ENCODE peak calls at places on chromosomes 11 and 22, in eight cellular contexts. Z is HAP-1, P is tibial artery, T is bronchial epithelial cell, O is hepatocyte, F is body of pancreas, E is uterus, N is heart right ventricle. D is an unnamed sample. For H3K36me3, the result is how much of the 10 kb centered on the place peaks cover.

GRCh38 chr11:123272565-123272964 is 77.5 kb upstream of the CLMP start:
- DNase-seq in Z (no peak), P (no peak), T (peak), O (no peak), F (no peak), E (no peak), N (no peak), D (no peak)

GRCh38 chr11:116224154-116224888 is 548.5 kb downstream of the BUD13 start:
- DNase-seq in Z (peak), P (no peak), T (peak), O (peak), F (peak), E (peak), N (no peak), D (no peak)

GRCh38 chr11:70158201-70158600 is 44.9 kb upstream of the FADD start:
- DNase-seq in Z (no peak), P (no peak), T (no peak), O (peak), F (peak), E (peak), N (no peak), D (peak)

GRCh38 chr11:12161137-12161536 is 50.7 kb downstream of the MICAL2 start:
- DNase-seq in Z (no peak), P (peak), T (no peak), O (no peak), F (no peak), E (peak), N (no peak), D (no peak)

GRCh38 chr11:44605068-44605708 is 39.7 kb downstream of the CD82 start:
- DNase-seq in Z (no peak), P (peak), T (no peak), O (no peak), F (no peak), E (no peak), N (no peak), D (no peak)

GRCh38 chr11:134074346-134074745 is 5.5 kb downstream of the JAM3 start:
- DNase-seq in Z (no peak), P (no peak), T (no peak), O (no peak), F (no peak), E (no peak), N (no peak), D (no peak)

GRCh38 chr11:9893474-9893873 is 229.6 kb downstream of the SWAP70 start:
- DNase-seq in Z (no peak), P (no peak), T (no peak), O (no peak), F (no peak), E (no peak), N (no peak), D (no peak)

GRCh38 chr11:35953081-35953480 is 9.2 kb downstream of the LDLRAD3 start:
- DNase-seq in Z (no peak), P (no peak), T (no peak), O (no peak), F (peak), E (no peak), N (peak), D (peak)

GRCh38 chr11:25734592-25735211 is 597.2 kb upstream of the ANO3 start:
- DNase-seq in Z (peak), P (no peak), T (peak), O (peak), F (no peak), E (no peak), N (no peak), D (no peak)

GRCh38 chr22:22070371-22070824 is 87.8 kb upstream of the TOP3B start:
- DNase-seq in Z (no peak), P (no peak), T (peak), O (no peak), F (no peak), E (no peak), N (no peak), D (no peak)

GRCh38 chr22:22072169-22072836 is 89.7 kb upstream of the TOP3B start:
- DNase-seq in Z (no peak), P (no peak), T (no peak), O (no peak), F (no peak), E (no peak), N (no peak), D (no peak)

GRCh38 chr22:22069450-22070370 is 87.1 kb upstream of the TOP3B start:
- DNase-seq in Z (no peak), P (no peak), T (no peak), O (no peak), F (no peak), E (no peak), N (no peak), D (no peak)

GRCh38 chr22:22073769-22074561 is 91.4 kb upstream of the TOP3B start:
- DNase-seq in Z (no peak), P (no peak), T (no peak), O (no peak), F (no peak), E (no peak), N (no peak), D (no peak)

DNA sequence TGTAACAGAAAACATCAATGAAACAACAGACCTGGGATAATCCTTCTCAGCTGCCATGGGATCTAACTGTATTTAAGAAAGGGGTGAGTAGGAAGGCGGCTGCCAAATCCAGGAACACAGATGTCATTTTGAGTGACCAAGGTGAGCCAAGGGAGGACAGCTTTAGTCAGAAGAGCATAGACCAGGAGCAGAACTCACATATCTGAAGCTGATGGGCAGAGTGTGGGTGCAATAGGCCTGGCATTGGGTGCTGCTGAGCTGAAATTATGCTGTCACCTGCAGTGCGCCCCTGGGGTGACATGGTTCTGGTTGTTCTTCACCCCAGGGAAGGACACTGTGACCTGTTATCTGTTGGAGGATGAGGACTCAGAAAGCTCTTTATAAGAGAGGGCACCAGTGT is 88.9 kb upstream of the TOP3B start:
- DNase-seq in Z (no peak), P (no peak), T (no peak), O (no peak), F (no peak), E (no peak), N (no peak), D (no peak)
- H3K36me3 ChIP-seq in Z (under half), P (under half), T (under half), O (under half), F (under half), E (under half), N (under half), D (under half)

GRCh38 chr11:30510750-30511149 is 75.4 kb downstream of the MPPED2 start:
- DNase-seq in Z (no peak), P (no peak), T (no peak), O (no peak), F (no peak), E (no peak), N (no peak), D (no peak)

GRCh38 chr11:30511408-30511807 is 74.7 kb downstream of the MPPED2 start:
- DNase-seq in Z (no peak), P (no peak), T (no peak), O (no peak), F (no peak), E (no peak), N (no peak), D (no peak)

GRCh38 chr11:30508594-30508993 is 77.6 kb downstream of the MPPED2 start:
- DNase-seq in Z (no peak), P (no peak), T (no peak), O (no peak), F (no peak), E (no peak), N (no peak), D (no peak)

GRCh38 chr11:30513087-30513486 is 73.1 kb downstream of the MPPED2 start:
- DNase-seq in Z (no peak), P (no peak), T (no peak), O (no peak), F (no peak), E (no peak), N (no peak), D (no peak)
- H3K4me3 ChIP-seq in Z (no peak), P (no peak), T (no peak), O (no peak), F (no peak), E (no peak), N (no peak), D (no peak)

GRCh38 chr11:24679686-24680318 is 182.9 kb downstream of the LUZP2 start:
- DNase-seq in Z (peak), P (no peak), T (peak), O (no peak), F (no peak), E (no peak), N (no peak), D (no peak)
- H3K36me3 ChIP-seq in Z (under half), P (under half), T (under half), O (under half), F (under half), E (under half), N (under half), D (under half)

GRCh38 chr22:39263626-39264025 is 18.8 kb upstream of the PDGFB start:
- DNase-seq in Z (no peak), P (no peak), T (no peak), O (no peak), F (no peak), E (no peak), N (no peak), D (no peak)
- H3K4me3 ChIP-seq in Z (no peak), P (no peak), T (no peak), O (no peak), F (no peak), E (no peak), N (no peak), D (no peak)

DNA sequence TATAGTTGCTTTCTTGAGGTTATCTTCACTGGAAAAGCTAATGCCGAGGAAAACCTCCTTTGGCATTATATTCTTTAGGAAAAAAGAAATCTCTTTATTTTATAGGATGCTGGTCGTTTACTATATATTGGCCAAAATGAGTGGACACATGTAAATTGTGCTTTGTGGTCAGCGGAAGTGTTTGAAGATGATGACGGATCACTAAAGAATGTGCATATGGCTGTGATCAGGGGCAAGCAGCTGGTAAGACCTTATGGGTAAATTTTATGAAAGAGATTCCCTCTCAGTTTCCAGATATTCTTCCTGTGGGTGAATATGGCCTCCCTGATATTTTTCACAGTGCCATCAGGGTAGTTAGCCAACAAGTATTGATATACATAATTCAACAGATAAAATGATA is 29.4 kb upstream of the TTC36 start:
- DNase-seq in Z (no peak), P (no peak), T (no peak), O (no peak), F (no peak), E (no peak), N (no peak), D (no peak)
- H3K36me3 ChIP-seq in Z (half or more), P (half or more), T (under half), O (under half), F (under half), E (under half), N (half or more), D (half or more)

GRCh38 chr11:128891410-128891861 is 280 bp downstream of the KCNJ5 start:
- DNase-seq in Z (no peak), P (no peak), T (no peak), O (no peak), F (no peak), E (no peak), N (no peak), D (no peak)
- H3K4me3 ChIP-seq in Z (no peak), P (peak), T (peak), O (no peak), F (no peak), E (no peak), N (peak), D (peak)

DNA sequence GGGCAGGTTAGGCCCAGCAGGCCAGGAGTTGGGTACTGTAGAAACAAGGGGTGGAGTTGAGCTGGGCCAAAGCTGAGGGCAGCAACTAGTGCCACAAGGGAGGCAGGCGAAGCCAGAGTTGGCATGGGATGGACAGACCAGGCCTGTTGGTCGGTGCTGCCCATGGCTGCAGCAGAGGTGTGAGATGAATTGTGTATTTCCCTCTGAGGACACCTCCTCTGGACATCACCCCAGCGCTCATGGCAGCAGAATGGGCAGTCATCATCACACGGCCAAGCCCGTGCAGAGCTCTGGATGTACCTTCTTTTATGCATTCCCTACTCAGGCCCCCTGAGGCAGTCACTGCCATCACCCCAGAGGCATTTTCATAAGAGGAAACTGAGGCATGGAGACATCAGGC is 20.3 kb downstream of the TAB1 start:
- DNase-seq in Z (no peak), P (no peak), T (no peak), O (no peak), F (no peak), E (no peak), N (no peak), D (no peak)
- H3K36me3 ChIP-seq in Z (under half), P (half or more), T (under half), O (under half), F (under half), E (under half), N (half or more), D (under half)

DNA sequence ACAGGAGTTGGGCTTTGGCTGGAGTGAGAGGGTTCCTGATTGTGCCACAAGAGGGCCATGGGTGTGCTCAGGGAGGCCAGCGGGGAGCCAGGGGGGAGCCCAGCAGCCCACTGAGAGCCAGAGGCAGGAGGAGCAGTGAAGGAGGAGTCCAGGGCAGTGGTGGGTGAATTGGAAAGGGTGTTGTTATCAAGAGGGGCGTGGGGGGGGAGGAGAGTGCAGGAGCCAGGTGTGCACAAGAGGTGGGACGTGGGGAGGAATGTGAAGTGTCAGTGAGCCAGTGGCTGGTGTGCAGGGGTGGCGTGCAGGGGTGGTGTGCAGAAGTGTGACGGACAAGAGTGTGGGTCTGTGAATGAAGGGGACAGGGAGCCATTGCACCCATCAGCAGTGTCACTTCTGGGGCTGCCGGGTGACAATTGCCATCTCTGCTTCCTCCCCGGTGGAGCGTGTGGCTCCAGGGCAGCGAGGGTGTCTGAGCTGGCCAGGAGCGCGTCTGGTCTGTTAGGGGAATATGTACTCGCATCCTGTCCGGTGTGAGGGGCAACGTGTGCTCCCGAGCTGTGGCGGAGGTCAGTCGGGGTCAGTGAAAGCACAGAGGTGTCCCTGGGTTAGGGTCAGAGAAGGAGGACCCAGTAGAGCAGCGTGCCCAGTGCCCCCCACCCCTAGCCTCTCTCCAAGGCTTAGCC is 1.7 kb downstream of the CLCF1 start:
- DNase-seq in Z (no peak), P (peak), T (peak), O (peak), F (peak), E (peak), N (no peak), D (peak)
- H3K4me3 ChIP-seq in Z (peak), P (peak), T (peak), O (peak), F (no peak), E (peak), N (peak), D (peak)

D was measured in psoas muscle.